ENCODE peak calls at places on chromosome 2, in four cellular contexts. K, S, Q and Z are unnamed samples.

GRCh38 chr2:240519396-240520142 is 38.2 kb downstream of the ANKMY1 start:
- DNase-seq in S (no peak), Q (peak), K (no peak), Z (peak)

GRCh38 chr2:40592223-40592622 is 140.3 kb upstream of the SLC8A1 start:
- DNase-seq in S (no peak), Q (no peak), K (no peak), Z (no peak)

GRCh38 chr2:15363142-15363541 is 198.0 kb downstream of the NBAS start:
- DNase-seq in S (no peak), K (no peak), Q (peak), Z (peak)

GRCh38 chr2:65320042-65320711 is 92.5 kb downstream of the ACTR2 start:
- DNase-seq in Q (peak), S (no peak), K (no peak), Z (peak)

GRCh38 chr2:96918754-96919550 is 49.1 kb upstream of the SEMA4C start:
- DNase-seq in K (no peak), S (no peak), Q (no peak), Z (no peak)

GRCh38 chr2:239312741-239313246 is 88.0 kb downstream of the HDAC4 start:
- DNase-seq in Q (no peak), K (peak), S (no peak), Z (peak)

GRCh38 chr2:205852457-205852856 is 170.2 kb downstream of the NRP2 start:
- DNase-seq in S (no peak), K (no peak), Q (no peak), Z (no peak)

GRCh38 chr2:71719520-71720282 is 266.3 kb downstream of the DYSF start:
- DNase-seq in K (no peak), S (no peak), Q (no peak), Z (no peak)

GRCh38 chr2:72204156-72204781 is 56.6 kb upstream of the CYP26B1 start:
- DNase-seq in S (no peak), K (no peak), Q (no peak), Z (peak)

DNA sequence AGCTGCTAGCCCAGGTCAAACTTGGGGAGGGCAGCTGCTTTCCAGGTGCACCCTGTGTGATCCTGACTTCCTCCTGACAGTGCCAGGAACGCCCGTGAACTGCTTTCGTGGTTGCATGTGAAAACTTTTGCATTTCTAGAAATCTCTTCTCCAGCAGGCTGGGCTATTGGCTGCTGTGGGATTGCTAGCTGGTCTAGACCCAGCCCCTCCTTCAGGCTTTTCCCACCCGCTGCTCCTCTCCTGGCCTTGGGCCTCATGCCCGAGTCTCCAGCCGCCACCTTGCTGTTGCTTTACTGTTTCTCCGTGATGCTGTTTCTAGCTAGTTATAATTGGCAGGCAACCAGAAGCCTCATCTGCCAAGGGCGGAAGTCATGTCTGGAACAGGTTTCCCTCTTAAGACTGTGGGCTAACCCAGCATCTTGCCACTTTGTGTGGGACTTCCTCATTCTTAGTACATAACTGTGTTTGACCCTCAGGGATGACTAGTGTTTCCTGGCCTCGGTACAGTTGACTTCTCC is 27.0 kb upstream of the MGAT4A start:
- DNase-seq in K (peak), S (peak), Q (peak), Z (peak)
- H3K4me3 ChIP-seq in K (peak), S (no peak), Q (no peak), Z (no peak)

GRCh38 chr2:175293195-175293594 is 111.7 kb upstream of the ATP5MC3 start:
- DNase-seq in K (no peak), Q (no peak), S (no peak), Z (no peak)
- TF ChIP-seq CTCF in K (no peak), Q (no peak), S (no peak), Z (no peak)

GRCh38 chr2:25252291-25253152 is 84.1 kb upstream of the POMC start:
- DNase-seq in S (no peak), Q (peak), K (peak), Z (peak)

GRCh38 chr2:25251461-25252273 is 83.3 kb upstream of the POMC start:
- DNase-seq in S (no peak), Q (peak), K (peak), Z (peak)

GRCh38 chr2:25250331-25251031 is 82.1 kb upstream of the POMC start:
- DNase-seq in K (no peak), Q (peak), S (no peak), Z (peak)

GRCh38 chr2:25249785-25250184 is 81.4 kb upstream of the POMC start:
- DNase-seq in K (no peak), Q (no peak), S (no peak), Z (no peak)

DNA sequence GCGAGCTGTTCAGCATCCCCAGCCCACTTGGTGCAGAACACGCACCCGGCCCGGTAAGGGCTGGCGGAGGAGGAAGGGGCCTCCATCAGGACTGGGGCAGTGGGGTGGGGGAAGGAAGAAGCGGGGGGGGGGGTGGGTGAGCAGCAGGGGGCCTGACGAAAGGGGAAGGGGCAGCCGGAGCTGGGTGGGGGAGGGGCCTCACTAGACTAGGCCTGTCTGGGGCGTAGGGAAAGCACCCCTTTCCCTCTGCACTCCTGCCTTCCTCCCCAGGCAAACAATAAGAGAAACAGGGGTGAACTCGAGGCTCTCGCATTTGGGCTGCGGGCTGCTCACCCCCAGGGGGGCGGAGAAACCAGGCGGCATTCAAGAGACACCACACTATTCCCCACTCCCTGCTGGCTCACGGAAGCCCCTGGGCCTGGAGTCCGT is 82.7 kb upstream of the POMC start:
- DNase-seq in Q (no peak), S (no peak), K (no peak), Z (no peak)
- H3K4me3 ChIP-seq in Q (peak), S (no peak), K (no peak), Z (peak)

GRCh38 chr2:187656123-187656522 is 101.9 kb upstream of the TFPI start:
- DNase-seq in K (no peak), Q (no peak), S (no peak), Z (no peak)

GRCh38 chr2:187655001-187655400 is 100.8 kb upstream of the TFPI start:
- DNase-seq in Q (no peak), K (no peak), S (no peak), Z (no peak)

GRCh38 chr2:187654535-187654934 is 100.3 kb upstream of the TFPI start:
- DNase-seq in Q (no peak), K (no peak), S (no peak), Z (no peak)

DNA sequence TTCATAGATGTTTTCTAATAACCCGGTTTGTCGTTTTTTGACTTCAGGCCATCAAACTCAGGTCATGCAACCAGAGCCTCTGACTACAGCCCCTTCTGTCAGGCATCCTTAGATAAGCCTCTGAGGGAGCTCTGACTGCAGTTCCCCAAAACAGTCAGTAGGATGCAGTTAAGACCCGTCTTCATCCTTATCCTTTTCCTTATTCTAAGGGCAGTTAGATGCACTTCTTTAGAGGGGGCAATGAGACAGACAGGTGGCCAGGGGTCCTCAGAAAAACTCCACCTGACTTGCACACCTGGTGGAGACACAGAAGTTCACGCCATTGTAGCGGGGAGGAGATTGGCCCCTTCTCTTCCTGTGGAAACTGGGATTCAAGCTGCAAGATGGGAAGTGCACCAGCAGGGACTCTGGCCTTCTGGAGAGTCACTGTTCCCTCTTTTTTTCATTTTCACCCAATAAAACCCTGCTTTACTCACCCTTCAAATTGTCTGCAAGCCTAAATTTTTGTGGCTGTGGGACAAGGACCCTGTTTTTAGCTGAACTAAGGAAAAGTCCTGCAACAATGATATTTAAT is 104.8 kb upstream of the TFPI start:
- DNase-seq in Q (peak), K (no peak), S (no peak), Z (peak)
- TF ChIP-seq CTCF in Q (peak), K (no peak), S (peak), Z (peak)

GRCh38 chr2:33477473-33478468 is 1.3 kb downstream of the RASGRP3 start:
- DNase-seq in K (no peak), Q (no peak), S (no peak), Z (no peak)

GRCh38 chr2:33476100-33476792 is at the start of gene RASGRP3:
- DNase-seq in Q (peak), K (peak), S (peak), Z (peak)

GRCh38 chr2:33478968-33479691 is 2.7 kb downstream of the RASGRP3 start:
- DNase-seq in K (no peak), Q (no peak), S (no peak), Z (no peak)

GRCh38 chr2:33475381-33476099 is 909 bp upstream of the RASGRP3 start:
- DNase-seq in K (peak), Q (peak), S (peak), Z (peak)

GRCh38 chr2:33476793-33477190 is 343 bp downstream of the RASGRP3 start:
- DNase-seq in S (no peak), Q (no peak), K (no peak), Z (no peak)
- H3K4me3 ChIP-seq in S (peak), Q (peak), K (peak), Z (peak)

DNA sequence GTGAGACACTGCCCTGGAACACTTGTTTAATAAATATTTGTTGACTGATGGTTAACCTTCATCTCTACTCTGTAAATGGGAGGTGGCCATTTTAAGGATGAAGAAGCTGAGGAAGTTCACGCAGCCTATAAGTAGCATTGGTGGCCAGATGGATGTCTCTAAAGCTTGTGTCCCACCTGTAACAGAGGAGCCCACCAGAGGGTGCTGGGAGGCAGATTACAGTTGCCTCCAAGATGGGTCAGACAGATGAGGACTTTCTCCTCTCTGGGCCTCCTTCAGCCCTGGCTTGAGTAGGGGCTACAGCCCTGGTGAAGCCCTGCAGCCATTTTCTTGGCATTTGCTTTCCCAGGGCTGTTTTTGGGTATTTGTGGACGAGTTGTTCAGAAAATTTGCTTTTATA is 45.0 kb upstream of the MCFD2 start:
- DNase-seq in K (peak), Q (no peak), S (no peak), Z (no peak)
- TF ChIP-seq CTCF in K (no peak), Q (no peak), S (no peak), Z (peak)

GRCh38 chr2:37190290-37190689 is 1.8 kb upstream of the SULT6B1 start:
- DNase-seq in Q (no peak), S (no peak), K (no peak), Z (no peak)

GRCh38 chr2:37189452-37190153 is 1.1 kb upstream of the SULT6B1 start:
- DNase-seq in Q (peak), S (no peak), K (no peak), Z (peak)

GRCh38 chr2:37192551-37192950 is 3.7 kb upstream of the CEBPZOS start:
- DNase-seq in K (no peak), Q (no peak), S (no peak), Z (no peak)

GRCh38 chr2:37191253-37191652 is 2.8 kb upstream of the SULT6B1 start:
- DNase-seq in K (no peak), S (no peak), Q (no peak), Z (no peak)

DNA sequence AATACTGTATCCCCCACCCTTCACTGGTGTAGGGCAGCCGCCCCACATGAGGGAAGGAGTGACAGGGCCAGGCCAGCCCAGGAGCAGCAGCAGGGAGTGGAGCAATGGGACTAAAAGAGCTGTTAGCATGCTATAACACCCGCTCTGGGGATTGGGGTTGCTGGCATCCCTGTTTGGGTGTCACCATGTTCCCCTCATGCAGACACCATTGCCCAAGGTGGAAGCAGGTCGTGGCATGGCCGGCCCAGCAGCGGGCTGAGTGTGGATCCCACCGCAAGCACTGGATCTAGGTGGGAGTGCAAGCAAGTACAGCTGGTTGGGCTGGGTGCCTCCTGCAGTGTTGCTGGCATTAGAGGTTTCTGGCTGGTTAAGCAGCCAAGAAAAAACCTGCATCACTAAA is 3.3 kb upstream of the SULT6B1 start:
- DNase-seq in Q (no peak), K (no peak), S (no peak), Z (no peak)
- H3K4me3 ChIP-seq in Q (no peak), K (no peak), S (no peak), Z (no peak)

GRCh38 chr2:1136071-1136470 is 185.4 kb downstream of the SNTG2 start:
- DNase-seq in K (no peak), S (no peak), Q (peak), Z (peak)
- TF ChIP-seq CTCF in K (no peak), S (no peak), Q (peak), Z (peak)